ENCODE peak calls at places on chromosomes 11 and 22, in nine cellular contexts. Q is neural progenitor cell; Z is PC-3; C is keratinocyte; T is CD8-positive, alpha-beta memory T cell; J is adrenal gland; B is IMR-90; E is spleen; A is body of pancreas. R is an unnamed sample.

GRCh38 chr22:26172389-26172990 is 3.2 kb downstream of the SEZ6L start:
- DNase-seq in Q (peak; percentile 82), Z (peak; percentile 29), C (no peak), T (no peak), J (peak; percentile 63), B (peak; percentile 4), E (no peak), A (peak; percentile 70), R (no peak)

GRCh38 chr22:37802310-37803194 is 5.2 kb upstream of the GCAT start:
- DNase-seq in Q (peak; percentile 90), Z (peak; percentile 30), C (no peak), T (no peak), J (peak; percentile 68), B (peak; percentile 39), E (no peak), A (peak; percentile 83), R (no peak)

GRCh38 chr11:30789270-30789669 is 203.1 kb upstream of the MPPED2 start:
- DNase-seq in Q (no peak), Z (no peak), C (no peak), T (no peak), J (no peak), B (peak; percentile 70), E (no peak), A (no peak), R (no peak)

GRCh38 chr11:27213232-27213660 is 149.8 kb downstream of the CCDC34 start:
- DNase-seq in Q (peak; percentile 52), Z (peak; percentile 92), C (peak; percentile 35), T (no peak), J (peak; percentile 18), B (peak; percentile 94), E (no peak), A (no peak), R (no peak)

GRCh38 chr22:21650823-21651520 is 8.9 kb downstream of the SDF2L1 start:
- DNase-seq in Q (peak; percentile 48), Z (no peak), C (no peak), T (no peak), J (no peak), B (no peak), E (no peak), A (no peak), R (no peak)

GRCh38 chr11:17864478-17864941 is 129.9 kb downstream of the KCNC1 start:
- DNase-seq in Q (peak; percentile 44), Z (peak; percentile 49), C (no peak), T (no peak), J (no peak), B (no peak), E (no peak), A (peak; percentile 60), R (no peak)

GRCh38 chr11:74084796-74085541 is 76.1 kb upstream of the UCP3 start:
- DNase-seq in Q (no peak), Z (peak; percentile 56), C (no peak), T (no peak), J (peak; percentile 16), B (peak; percentile 52), E (no peak), A (no peak), R (no peak)

GRCh38 chr11:61256710-61257482 is 15.9 kb downstream of the PGA5 start:
- DNase-seq in Q (no peak), Z (no peak), C (no peak), T (no peak), J (no peak), B (no peak), E (no peak), A (no peak), R (no peak)

GRCh38 chr11:59611570-59612565 is 3.7 kb downstream of the OSBP start:
- DNase-seq in Q (no peak), Z (peak; percentile 34), C (no peak), T (no peak), J (no peak), B (peak; percentile 67), E (no peak), A (peak; percentile 79), R (no peak)

GRCh38 chr22:24224468-24224867 is 20.4 kb downstream of the GGT5 start:
- DNase-seq in Q (no peak), Z (no peak), C (no peak), T (no peak), J (no peak), B (no peak), E (no peak), A (no peak), R (no peak)

GRCh38 chr11:26985941-26986340 is 8.0 kb upstream of the FIBIN start:
- DNase-seq in Q (no peak), Z (no peak), C (no peak), T (no peak), J (no peak), B (peak; percentile 23), E (no peak), A (no peak), R (no peak)

DNA sequence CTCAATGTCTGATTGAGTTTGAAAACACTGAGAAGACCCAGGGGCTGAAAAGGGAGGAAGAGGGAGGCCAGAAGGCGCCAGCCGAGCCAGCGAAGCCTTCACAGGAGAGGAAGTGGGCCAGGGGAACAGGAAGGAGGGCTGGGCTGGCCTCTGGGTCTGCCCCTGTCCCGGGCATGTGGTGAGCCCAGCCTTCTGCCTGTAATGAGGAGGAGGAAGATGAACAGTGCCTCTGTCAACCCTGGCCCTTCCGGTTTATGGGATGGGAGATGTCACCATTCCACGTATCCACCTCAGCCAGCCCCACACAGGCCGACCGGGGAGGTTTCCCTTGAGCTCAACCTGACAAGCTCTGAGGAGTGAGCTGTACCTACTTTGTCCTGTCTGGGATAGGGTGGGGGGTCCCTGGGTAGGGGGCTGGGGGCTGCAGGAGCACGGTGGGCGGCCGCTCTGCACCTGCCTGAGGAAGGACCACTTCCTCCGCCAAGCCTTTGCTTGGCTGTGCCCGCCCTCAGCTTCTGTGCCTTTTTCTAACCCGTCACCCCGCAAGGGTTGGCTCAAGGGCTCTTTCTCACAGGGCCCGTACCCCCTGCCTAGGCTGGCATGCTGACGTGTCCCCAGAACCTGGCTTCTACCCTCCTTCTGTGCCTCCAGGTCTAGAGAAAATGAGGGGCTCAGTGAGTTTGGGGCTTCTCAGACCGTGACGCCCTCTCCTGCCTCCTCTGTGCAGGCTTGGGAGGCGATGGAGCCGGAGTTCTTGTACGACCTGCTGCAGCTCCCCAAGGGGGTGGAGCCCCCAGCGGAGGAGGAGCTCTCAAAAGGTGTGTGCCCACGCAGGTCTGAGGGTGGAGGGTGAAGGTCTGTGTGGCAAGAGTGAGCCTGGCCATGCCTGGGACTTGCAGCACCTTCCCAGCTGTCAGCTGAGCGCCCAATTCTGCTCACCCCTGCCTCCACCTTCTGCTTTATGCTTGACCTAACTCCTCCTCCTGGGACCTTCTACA is 2.2 kb downstream of the PARVG start:
- DNase-seq in Q (no peak), Z (no peak), C (no peak), T (peak; percentile 50), J (peak; percentile 59), B (no peak), E (peak; percentile 95), A (peak; percentile 24), R (peak; percentile 75)
- H3K4me3 ChIP-seq in Q (no peak overlapping the region), Z (no peak overlapping the region), C (no peak overlapping the region), T (peak overlapping the region; percentile 61), J (no peak overlapping the region), B (no peak overlapping the region), E (peak overlapping the region; percentile 33), A (no peak overlapping the region), R (peak overlapping the region; percentile 23)

DNA sequence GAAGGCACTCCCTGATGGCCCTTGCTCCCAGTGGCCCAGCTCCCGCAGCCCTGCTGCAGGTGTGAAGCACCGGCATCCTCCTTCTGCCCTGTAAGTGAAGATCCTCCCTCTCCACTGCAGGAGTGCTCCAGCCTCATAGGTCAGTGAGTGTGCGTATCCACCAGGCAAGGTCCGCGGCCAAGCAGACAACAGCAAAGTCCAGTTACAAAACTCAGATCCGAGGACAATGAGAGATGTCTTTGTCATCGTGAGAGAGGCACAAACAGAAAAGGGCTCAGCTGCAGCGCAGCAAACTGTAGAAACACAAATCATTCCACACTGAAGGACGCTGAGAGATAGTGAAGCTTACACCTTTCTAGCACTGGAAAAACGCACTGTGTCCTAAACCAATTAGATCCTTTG is 46.1 kb downstream of the MYH9 start:
- DNase-seq in Q (no peak), Z (no peak), C (no peak), T (no peak), J (peak; percentile 72), B (no peak), E (no peak), A (no peak), R (no peak)
- H3K4me1 ChIP-seq in Q (peaks cover 13% of the 10 kb centered on the region), Z (no peaks in the 10 kb centered on the region), C (peaks cover 64% of the 10 kb centered on the region), T (peaks cover 95% of the 10 kb centered on the region), J (peaks cover 17% of the 10 kb centered on the region), B (peaks cover 39% of the 10 kb centered on the region), E (peaks cover 100% of the 10 kb centered on the region), A (peaks cover 68% of the 10 kb centered on the region), R (peaks cover 100% of the 10 kb centered on the region)

GRCh38 chr11:91396243-91397133 is 828.1 kb upstream of the FAT3 start:
- DNase-seq in Q (no peak), Z (peak; percentile 93), C (no peak), T (no peak), J (no peak), B (peak; percentile 0), E (no peak), A (no peak), R (no peak)
- H3K27ac ChIP-seq in Q (no peak overlapping the region), Z (peak overlapping the region; percentile 86), C (no peak overlapping the region), T (no peak overlapping the region), J (no peak overlapping the region), B (no peak overlapping the region), E (no peak overlapping the region), A (no peak overlapping the region), R (no peak overlapping the region)

GRCh38 chr11:65542738-65543390 is 15.3 kb downstream of the LTBP3 start:
- DNase-seq in Q (no peak), Z (no peak), C (no peak), T (no peak), J (no peak), B (no peak), E (no peak), A (no peak), R (no peak)

GRCh38 chr11:65547446-65548125 is 10.6 kb downstream of the LTBP3 start:
- DNase-seq in Q (no peak), Z (no peak), C (no peak), T (peak; percentile 58), J (no peak), B (no peak), E (peak; percentile 87), A (no peak), R (no peak)

GRCh38 chr11:65549088-65549487 is 9.1 kb downstream of the LTBP3 start:
- DNase-seq in Q (no peak), Z (no peak), C (no peak), T (no peak), J (no peak), B (no peak), E (no peak), A (no peak), R (no peak)

GRCh38 chr11:65545853-65546216 is 12.3 kb downstream of the LTBP3 start:
- DNase-seq in Q (no peak), Z (no peak), C (no peak), T (no peak), J (no peak), B (no peak), E (peak; percentile 77), A (no peak), R (no peak)

DNA sequence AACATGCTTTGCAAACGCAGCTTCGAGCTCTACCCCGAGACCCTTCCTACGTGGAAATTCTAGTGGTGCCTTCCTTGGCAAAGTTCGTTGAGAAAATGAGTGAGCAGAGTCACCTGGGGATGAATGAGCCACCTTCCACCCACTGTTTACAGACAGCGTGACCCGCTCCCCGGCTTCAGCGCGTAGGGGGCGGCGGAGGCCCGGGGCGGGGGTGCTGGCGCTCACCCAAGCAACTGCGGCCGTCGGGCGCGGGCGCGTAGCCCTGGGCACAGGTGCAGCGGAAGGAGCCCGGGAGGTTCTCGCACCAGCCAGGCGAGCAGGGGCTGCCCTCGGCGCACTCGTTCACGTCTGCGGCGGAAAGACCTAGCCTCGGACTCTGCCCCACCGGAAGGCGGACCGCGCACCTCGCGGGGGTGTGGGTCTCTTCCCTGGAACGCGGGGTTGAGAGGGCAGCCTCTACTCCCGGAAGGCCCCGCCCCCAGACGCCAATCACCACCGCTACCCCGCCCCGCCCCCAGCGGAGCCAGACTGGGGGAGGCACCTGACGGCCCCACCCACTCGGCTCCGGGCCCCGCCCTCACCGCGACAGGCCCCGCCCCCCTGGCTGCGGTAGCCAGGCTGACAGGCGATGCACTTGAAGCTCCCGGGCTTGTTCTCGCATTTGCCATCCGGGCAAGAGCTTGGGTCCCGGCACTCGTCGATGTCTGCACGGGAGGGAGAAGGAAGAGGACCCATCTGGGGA is 11.8 kb downstream of the LTBP3 start:
- DNase-seq in Q (peak; percentile 94), Z (peak; percentile 94), C (no peak), T (peak; percentile 98), J (peak; percentile 75), B (no peak), E (peak; percentile 99), A (peak; percentile 97), R (peak; percentile 86)
- H3K4me3 ChIP-seq in Q (peak overlapping the region; percentile 44), Z (peak overlapping the region; percentile 69), C (no peak overlapping the region), T (peak overlapping the region; percentile 54), J (no peak overlapping the region), B (no peak overlapping the region), E (no peak overlapping the region), A (peak overlapping the region; percentile 11), R (no peak overlapping the region)

R was measured in tibial artery.